ENCODE peak calls at places on chromosomes 2 and 18, in four cellular contexts. X is spleen, A is transverse colon, M is endothelial cell of umbilical vein. L is an unnamed sample.

GRCh38 chr2:46804794-46805193 is 110.8 kb downstream of the MCFD2 start:
- DNase-seq in X (no peak), A (no peak), M (no peak), L (no peak)

GRCh38 chr2:235270951-235271350 is 222.9 kb upstream of the AGAP1 start:
- DNase-seq in X (no peak), A (no peak), M (no peak), L (no peak)

GRCh38 chr2:238669046-238669445 is 178.8 kb upstream of the TWIST2 start:
- DNase-seq in X (no peak), A (no peak), M (no peak), L (no peak)

GRCh38 chr2:240302933-240303332 is 132.5 kb upstream of the GPC1 start:
- DNase-seq in X (peak), A (no peak), M (no peak), L (no peak)

GRCh38 chr2:68458962-68459361 is 8.1 kb downstream of the FBXO48 start:
- DNase-seq in X (no peak), A (no peak), M (peak), L (no peak)

GRCh38 chr2:102604754-102605153 is 14.6 kb upstream of the SLC9A2 start:
- DNase-seq in X (no peak), A (peak), M (no peak), L (peak)

GRCh38 chr2:16507655-16508054 is 158.0 kb downstream of the CYRIA start:
- DNase-seq in X (no peak), A (no peak), M (no peak), L (peak)

GRCh38 chr2:8822218-8822617 is 15.2 kb downstream of the KIDINS220 start:
- DNase-seq in X (no peak), A (no peak), M (no peak), L (no peak)

GRCh38 chr2:207617011-207617671 is 8.1 kb downstream of the METTL21A start:
- DNase-seq in X (no peak), A (no peak), M (peak), L (no peak)

GRCh38 chr18:59376351-59376935 is 17.4 kb upstream of the LMAN1 start:
- DNase-seq in X (no peak), A (no peak), M (no peak), L (no peak)

GRCh38 chr18:56873441-56874140 is 222.4 kb downstream of the WDR7 start:
- DNase-seq in X (no peak), A (no peak), M (peak), L (no peak)

GRCh38 chr2:188326669-188327301 is 35.1 kb downstream of the GULP1 start:
- DNase-seq in X (no peak), A (no peak), M (no peak), L (no peak)

GRCh38 chr2:112493048-112493447 is 11.1 kb downstream of the TTL start:
- DNase-seq in X (no peak), A (no peak), M (no peak), L (no peak)

GRCh38 chr2:240991378-240992263 is 6.8 kb upstream of the SNED1 start:
- DNase-seq in X (peak), A (peak), M (peak), L (peak)

GRCh38 chr2:189574793-189575475 is 5.7 kb downstream of the SLC40A1 start:
- DNase-seq in X (no peak), A (no peak), M (peak), L (no peak)

GRCh38 chr2:111244864-111245263 is 124.2 kb downstream of the BCL2L11 start:
- DNase-seq in X (no peak), A (no peak), M (no peak), L (no peak)

GRCh38 chr2:190882831-190883582 is 2.4 kb downstream of the GLS start:
- DNase-seq in X (no peak), A (no peak), M (peak), L (no peak)

GRCh38 chr2:26959320-26959719 is 11.1 kb upstream of the MAPRE3 start:
- DNase-seq in X (no peak), A (no peak), M (no peak), L (no peak)

GRCh38 chr2:11677146-11678055 is 7.4 kb upstream of the NTSR2 start:
- DNase-seq in X (peak), A (no peak), M (no peak), L (no peak)

GRCh38 chr2:26465266-26465925 is 12.5 kb downstream of the OTOF start:
- DNase-seq in X (peak), A (no peak), M (no peak), L (no peak)

DNA sequence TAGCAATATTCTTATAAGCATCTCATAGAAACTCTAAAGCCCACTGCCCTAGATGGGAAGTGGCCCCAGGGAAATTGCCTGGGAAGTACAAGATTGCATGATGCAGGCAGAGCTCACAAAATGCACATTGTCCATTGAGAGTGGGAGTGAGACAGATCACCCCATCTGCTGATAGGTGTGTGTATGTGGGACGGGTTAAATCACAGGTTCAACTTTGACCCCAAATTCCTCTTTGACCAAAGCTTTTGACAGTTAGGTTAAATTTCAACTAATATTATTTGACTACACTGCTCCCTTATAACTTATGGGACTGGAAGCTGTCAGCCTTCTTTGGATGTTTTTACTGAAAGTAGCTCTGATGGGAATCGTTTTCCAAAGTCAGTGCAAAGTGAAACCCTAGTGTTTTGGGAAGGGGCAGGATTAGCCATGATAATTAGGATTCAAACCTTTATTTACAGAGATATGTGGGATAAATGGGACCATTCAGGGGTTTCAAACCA is 11.4 kb upstream of the FABP1 start:
- DNase-seq in X (no peak), A (no peak), M (no peak), L (no peak)
- TF ChIP-seq POLR2A in X (no peak), A (no peak), M (no peak), L (no peak)

DNA sequence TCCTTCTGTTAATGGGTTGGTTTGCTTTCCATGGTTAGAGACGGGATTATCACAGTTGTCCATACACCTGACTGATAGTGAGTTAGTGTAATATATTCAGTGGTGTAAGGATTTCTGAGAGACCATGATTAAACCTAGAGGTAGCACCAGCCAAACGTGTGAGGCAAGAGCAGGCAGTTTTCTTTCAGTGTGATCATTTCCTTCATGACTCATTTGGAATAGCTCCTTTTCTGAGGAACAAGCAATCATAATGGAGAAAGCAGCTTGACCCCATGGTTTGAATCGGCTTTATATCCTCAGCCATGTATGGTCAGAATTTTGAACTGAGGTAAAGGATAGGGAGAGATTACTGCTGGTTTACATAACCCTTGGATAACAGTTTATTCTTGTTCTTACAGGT is 2.9 kb downstream of the MXD1 start:
- DNase-seq in X (no peak), A (no peak), M (peak), L (no peak)
- TF ChIP-seq POLR2A in X (no peak), A (no peak), M (no peak), L (no peak)

GRCh38 chr2:84946204-84947009 is 24.6 kb upstream of the KCMF1 start:
- DNase-seq in X (peak), A (peak), M (peak), L (no peak)
- TF ChIP-seq POLR2A in X (no peak), A (peak), M (peak), L (no peak)

GRCh38 chr2:233867993-233868532 is at the start of gene MSL3B:
- DNase-seq in X (peak), A (peak), M (peak), L (no peak)
- TF ChIP-seq POLR2A in X (no peak), A (no peak), M (peak), L (no peak)

GRCh38 chr18:21600526-21601410 is at the start of gene ESCO1:
- DNase-seq in X (peak), A (peak), M (peak), L (peak)
- TF ChIP-seq POLR2A in X (peak), A (peak), M (peak), L (peak)

L was measured in thyroid gland.